ENCODE peak calls at places on chromosomes 4 and X, in eight cellular contexts. S is fibroblast of lung, D is dorsolateral prefrontal cortex, P is coronary artery, Y is foreskin fibroblast, E is right lobe of liver, U is spleen, F is HFF-Myc. X is an unnamed sample.

GRCh38 chrX:41050359-41050758 is 34.9 kb upstream of the USP9X start:
- DNase-seq in S (no peak), D (no peak), P (no peak), Y (no peak), E (no peak), U (no peak), F (no peak), X (no peak)

GRCh38 chr4:180860136-180860720 is 1383.0 kb upstream of the TENM3 start:
- DNase-seq in S (no peak), D (no peak), P (no peak), Y (no peak), E (no peak), U (no peak), F (no peak), X (no peak)

GRCh38 chr4:112916868-112917267 is 132.6 kb upstream of the ANK2 start:
- DNase-seq in S (peak), D (no peak), P (no peak), Y (peak), E (no peak), U (no peak), F (no peak), X (no peak)

GRCh38 chr4:54484361-54484760 is 173.4 kb upstream of the KIT start:
- DNase-seq in S (no peak), D (no peak), P (no peak), Y (no peak), E (no peak), U (no peak), F (no peak), X (no peak)

GRCh38 chr4:2939383-2940243 is 23.6 kb downstream of the NOP14 start:
- DNase-seq in S (no peak), D (peak), P (peak), Y (no peak), E (peak), U (peak), F (no peak), X (no peak)

GRCh38 chrX:97898798-97899197 is 1015.1 kb downstream of the RPA4 start:
- DNase-seq in S (peak), D (no peak), P (no peak), Y (peak), E (no peak), U (no peak), F (no peak), X (no peak)

GRCh38 chrX:49704692-49705404 is 9.1 kb upstream of the PAGE1 start:
- DNase-seq in S (no peak), D (no peak), P (no peak), Y (no peak), E (no peak), U (no peak), F (no peak), X (no peak)

GRCh38 chrX:103797691-103798090 is 21.1 kb downstream of the PLP1 start:
- DNase-seq in S (peak), D (no peak), P (no peak), Y (peak), E (no peak), U (no peak), F (no peak), X (no peak)

GRCh38 chr4:117164338-117164737 is 79.0 kb upstream of the TRAM1L1 start:
- DNase-seq in S (no peak), D (no peak), P (no peak), Y (no peak), E (no peak), U (no peak), F (no peak), X (no peak)

GRCh38 chr4:98260047-98260578 is 1.1 kb upstream of the RAP1GDS1 start:
- DNase-seq in S (no peak), D (peak), P (peak), Y (peak), E (peak), U (no peak), F (no peak), X (no peak)

GRCh38 chr4:159719531-159719930 is 616.7 kb downstream of the RAPGEF2 start:
- DNase-seq in S (peak), D (no peak), P (no peak), Y (no peak), E (no peak), U (no peak), F (no peak), X (no peak)

GRCh38 chr4:155878611-155879010 is 12.5 kb upstream of the ASIC5 start:
- DNase-seq in S (no peak), D (no peak), P (no peak), Y (no peak), E (no peak), U (no peak), F (no peak), X (no peak)

GRCh38 chrX:19566359-19567141 is 51.2 kb upstream of the MAP3K15 start:
- DNase-seq in S (peak), D (no peak), P (no peak), Y (peak), E (no peak), U (no peak), F (no peak), X (no peak)

GRCh38 chr4:173194175-173194574 is 25.6 kb downstream of the GALNT7 start:
- DNase-seq in S (no peak), D (no peak), P (no peak), Y (no peak), E (no peak), U (no peak), F (no peak), X (no peak)

GRCh38 chr4:188023682-188024081 is 28.1 kb downstream of the ZFP42 start:
- DNase-seq in S (peak), D (no peak), P (no peak), Y (no peak), E (no peak), U (no peak), F (no peak), X (no peak)

GRCh38 chr4:9859774-9860173 is 78.3 kb downstream of the DRD5 start:
- DNase-seq in S (no peak), D (no peak), P (no peak), Y (no peak), E (no peak), U (no peak), F (no peak), X (no peak)

GRCh38 chr4:18422685-18423084 is 401.1 kb upstream of the LCORL start:
- DNase-seq in S (no peak), D (no peak), P (no peak), Y (no peak), E (no peak), U (no peak), F (no peak), X (no peak)

GRCh38 chr4:58776627-58777026 is 1666.4 kb upstream of the IGFBP7 start:
- DNase-seq in S (peak), D (no peak), P (no peak), Y (peak), E (no peak), U (no peak), F (no peak), X (no peak)

GRCh38 chr4:20618010-20618409 is 82.2 kb upstream of the PACRGL start:
- DNase-seq in S (no peak), D (no peak), P (no peak), Y (peak), E (peak), U (no peak), F (no peak), X (no peak)

GRCh38 chr4:186536285-186536684 is 19.1 kb downstream of the MTNR1A start:
- DNase-seq in S (no peak), D (no peak), P (no peak), Y (no peak), E (no peak), U (no peak), F (no peak), X (no peak)
- TF ChIP-seq CTCF in S (no peak), D (no peak), P (no peak), Y (no peak), E (no peak), U (no peak), F (no peak), X (no peak)

DNA sequence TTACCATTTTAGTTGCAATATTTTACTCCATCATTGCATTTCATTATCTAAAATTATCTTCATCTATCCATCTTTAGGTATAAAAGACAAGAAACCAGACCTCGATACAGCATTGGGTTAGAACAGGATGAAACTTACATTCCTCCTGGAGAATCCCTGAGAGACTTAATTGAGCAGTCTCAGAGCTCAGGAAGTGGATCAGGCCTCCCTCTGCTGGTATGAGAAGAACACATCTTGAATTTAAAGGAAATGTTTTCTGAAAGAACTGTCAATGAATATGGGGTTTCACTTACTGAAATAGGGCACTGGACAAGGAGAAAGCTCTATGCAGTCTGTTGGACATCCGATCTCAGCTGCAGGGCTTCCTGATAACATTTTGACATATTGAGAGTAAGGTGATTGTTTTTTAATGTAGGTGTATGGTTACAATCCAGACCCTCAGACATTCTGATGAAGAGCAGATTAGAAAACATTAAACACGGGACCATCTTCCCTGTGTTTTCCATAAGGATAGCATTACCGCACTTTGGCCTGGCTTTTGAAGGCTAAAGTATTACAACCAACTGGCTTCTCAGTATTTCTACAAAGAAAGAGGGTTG is 367.2 kb downstream of the BMPR1B start:
- DNase-seq in S (peak), D (no peak), P (no peak), Y (peak), E (no peak), U (no peak), F (peak), X (no peak)
- TF ChIP-seq CTCF in S (peak), D (peak), P (no peak), Y (peak), E (peak), U (no peak), F (peak), X (peak)

GRCh38 chr4:94403735-94404134 is 48.0 kb upstream of the PDLIM5 start:
- DNase-seq in S (no peak), D (no peak), P (no peak), Y (no peak), E (no peak), U (no peak), F (no peak), X (no peak)
- TF ChIP-seq CTCF in S (no peak), D (no peak), P (no peak), Y (no peak), E (no peak), U (no peak), F (no peak), X (no peak)

GRCh38 chr4:71639380-71639779 is 144.5 kb downstream of the GC start:
- DNase-seq in S (no peak), D (no peak), P (no peak), Y (no peak), E (no peak), U (no peak), F (no peak), X (no peak)
- TF ChIP-seq CTCF in S (no peak), D (no peak), P (no peak), Y (no peak), E (no peak), U (no peak), F (no peak), X (no peak)

GRCh38 chrX:115949900-115950822 is 220.4 kb upstream of the AGTR2 start:
- DNase-seq in S (no peak), D (peak), P (no peak), Y (no peak), E (no peak), U (peak), F (no peak), X (no peak)
- TF ChIP-seq CTCF in S (no peak), D (peak), P (no peak), Y (no peak), E (no peak), U (peak), F (no peak), X (no peak)

GRCh38 chr4:5751918-5752802 is 41.2 kb downstream of the EVC start:
- DNase-seq in S (peak), D (no peak), P (peak), Y (peak), E (no peak), U (no peak), F (peak), X (peak)
- TF ChIP-seq CTCF in S (no peak), D (no peak), P (no peak), Y (no peak), E (no peak), U (no peak), F (no peak), X (no peak)

GRCh38 chrX:80285131-80285773 is 135.0 kb upstream of the TENT5D start:
- DNase-seq in S (no peak), D (no peak), P (no peak), Y (peak), E (no peak), U (no peak), F (no peak), X (no peak)

DNA sequence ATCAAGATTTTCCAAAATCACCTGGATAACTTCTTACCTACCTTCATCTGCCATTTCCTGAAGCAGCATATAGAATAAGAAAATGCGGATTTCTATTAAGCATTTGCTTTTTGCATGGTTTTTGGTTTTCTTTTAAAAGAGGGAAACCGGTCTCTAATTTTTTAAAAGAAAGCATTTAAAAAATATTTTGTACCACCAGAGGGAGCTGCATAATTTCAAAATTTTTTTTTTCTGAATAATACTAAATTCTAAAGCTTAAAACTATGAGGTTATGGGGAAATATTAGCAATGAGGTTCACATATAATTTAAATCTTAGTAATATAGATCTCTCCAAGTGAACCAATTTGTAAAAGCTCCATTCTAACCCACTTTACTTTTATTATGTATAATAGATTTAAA is 137.7 kb upstream of the TENT5D start:
- DNase-seq in S (no peak), D (no peak), P (no peak), Y (no peak), E (no peak), U (no peak), F (no peak), X (no peak)
- TF ChIP-seq CTCF in S (no peak), D (peak), P (no peak), Y (no peak), E (peak), U (no peak), F (no peak), X (peak)

DNA sequence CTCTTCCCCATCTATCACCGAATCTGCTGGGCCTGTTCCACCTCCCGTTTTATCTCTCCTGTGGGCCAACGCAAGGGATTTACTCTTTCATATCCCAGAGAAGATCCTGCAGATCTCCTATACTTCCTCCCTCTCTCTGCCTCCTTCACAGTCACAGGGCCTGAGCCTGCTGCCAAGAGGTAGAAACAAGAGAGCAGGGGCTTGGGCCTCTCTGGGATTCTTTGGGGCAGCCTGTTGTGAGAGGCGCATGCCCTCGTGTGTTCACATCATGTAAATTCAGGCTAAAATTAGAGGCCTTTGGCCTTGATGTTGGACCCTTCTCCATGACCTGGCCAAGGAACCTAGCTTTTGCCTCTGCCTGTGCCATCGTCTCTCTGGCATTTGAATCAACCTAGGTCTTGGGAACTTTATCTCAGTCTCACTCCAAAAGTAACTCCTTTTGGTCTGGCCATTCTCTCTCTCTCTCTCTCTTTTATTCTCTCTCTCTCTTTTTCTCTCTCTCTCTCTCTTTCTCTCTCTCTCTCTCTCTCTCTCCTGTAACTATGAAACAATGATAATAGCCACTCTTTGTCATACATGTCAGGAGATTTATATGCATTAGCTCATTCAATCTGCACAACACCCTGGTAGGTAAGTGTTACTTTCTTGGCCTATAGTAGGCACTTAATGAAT is 20.0 kb upstream of the EFNB1 start:
- DNase-seq in S (no peak), D (no peak), P (no peak), Y (peak), E (no peak), U (no peak), F (no peak), X (no peak)
- TF ChIP-seq CTCF in S (peak), D (peak), P (no peak), Y (no peak), E (peak), U (no peak), F (no peak), X (no peak)

GRCh38 chr4:99405433-99406115 is 29.6 kb downstream of the ADH7 start:
- DNase-seq in S (peak), D (peak), P (no peak), Y (peak), E (no peak), U (no peak), F (no peak), X (no peak)
- TF ChIP-seq CTCF in S (peak), D (peak), P (peak), Y (peak), E (peak), U (peak), F (peak), X (peak)